ENCODE peak calls at places on chromosomes 3 and 15, in four cellular contexts. One of them, this sample, is unnamed.
A peak's percentile ranks its signal among the peaks of the same experiment; 100 is the strongest.

GRCh38 chr3:46208167-46208704 is at the start of gene CCR1:
- DNase-seq in psoas muscle: peak; percentile 62
- DNase-seq in OCI-LY7: peak; percentile 32
- DNase-seq in DND-41: peak; percentile 54
- DNase-seq in this sample: no peak

GRCh38 chr3:64639022-64639421 is 48.8 kb downstream of the ADAMTS9 start:
- DNase-seq in psoas muscle: no peak
- DNase-seq in OCI-LY7: no peak
- DNase-seq in DND-41: no peak
- DNase-seq in this sample: no peak

GRCh38 chr3:141105828-141106628 is 54.9 kb downstream of the SPSB4 start:
- DNase-seq in psoas muscle: peak; percentile 28
- DNase-seq in OCI-LY7: peak; percentile 81
- DNase-seq in DND-41: peak; percentile 73
- DNase-seq in this sample: peak; percentile 80

GRCh38 chr3:58308728-58309127 is 2.4 kb downstream of the HTD2 start:
- DNase-seq in psoas muscle: no peak
- DNase-seq in OCI-LY7: no peak
- DNase-seq in DND-41: no peak
- DNase-seq in this sample: no peak

GRCh38 chr15:39444729-39445470 is 136.0 kb upstream of the THBS1 start:
- DNase-seq in psoas muscle: peak; percentile 61
- DNase-seq in OCI-LY7: no peak
- DNase-seq in DND-41: no peak
- DNase-seq in this sample: no peak

GRCh38 chr3:18660059-18660458 is 234.9 kb upstream of the SATB1 start:
- DNase-seq in psoas muscle: no peak
- DNase-seq in OCI-LY7: no peak
- DNase-seq in DND-41: no peak
- DNase-seq in this sample: no peak

GRCh38 chr15:66039117-66039860 is 170.0 kb downstream of the RAB11A start:
- DNase-seq in psoas muscle: no peak
- DNase-seq in OCI-LY7: no peak
- DNase-seq in DND-41: no peak
- DNase-seq in this sample: no peak

GRCh38 chr15:80251505-80252280 is at the start of gene CTXND1:
- DNase-seq in psoas muscle: no peak
- DNase-seq in OCI-LY7: no peak
- DNase-seq in DND-41: no peak
- DNase-seq in this sample: no peak

GRCh38 chr3:48435774-48436476 is 4.0 kb downstream of the CCDC51 start:
- DNase-seq in psoas muscle: peak; percentile 89
- DNase-seq in OCI-LY7: peak; percentile 88
- DNase-seq in DND-41: peak; percentile 88
- DNase-seq in this sample: peak; percentile 83

GRCh38 chr3:111582114-111582461 is 13.1 kb downstream of the ZBED2 start:
- DNase-seq in psoas muscle: no peak
- DNase-seq in OCI-LY7: no peak
- DNase-seq in DND-41: no peak
- DNase-seq in this sample: no peak

GRCh38 chr3:64972793-64973192 is 285.0 kb upstream of the ADAMTS9 start:
- DNase-seq in psoas muscle: no peak
- DNase-seq in OCI-LY7: no peak
- DNase-seq in DND-41: no peak
- DNase-seq in this sample: no peak

GRCh38 chr3:143731776-143732175 is 116.5 kb downstream of the SLC9A9 start:
- DNase-seq in psoas muscle: no peak
- DNase-seq in OCI-LY7: no peak
- DNase-seq in DND-41: no peak
- DNase-seq in this sample: no peak

GRCh38 chr15:88648357-88649214 is 9.8 kb downstream of the ISG20 start:
- DNase-seq in psoas muscle: no peak
- DNase-seq in OCI-LY7: no peak
- DNase-seq in DND-41: no peak
- DNase-seq in this sample: peak; percentile 79

GRCh38 chr15:74656935-74657535 is 38.8 kb downstream of the EDC3 start:
- DNase-seq in psoas muscle: no peak
- DNase-seq in OCI-LY7: no peak
- DNase-seq in DND-41: no peak
- DNase-seq in this sample: no peak

GRCh38 chr15:84992157-84992940 is 10.7 kb downstream of the PDE8A start:
- DNase-seq in psoas muscle: no peak
- DNase-seq in OCI-LY7: no peak
- DNase-seq in DND-41: no peak
- DNase-seq in this sample: peak; percentile 25

DNA sequence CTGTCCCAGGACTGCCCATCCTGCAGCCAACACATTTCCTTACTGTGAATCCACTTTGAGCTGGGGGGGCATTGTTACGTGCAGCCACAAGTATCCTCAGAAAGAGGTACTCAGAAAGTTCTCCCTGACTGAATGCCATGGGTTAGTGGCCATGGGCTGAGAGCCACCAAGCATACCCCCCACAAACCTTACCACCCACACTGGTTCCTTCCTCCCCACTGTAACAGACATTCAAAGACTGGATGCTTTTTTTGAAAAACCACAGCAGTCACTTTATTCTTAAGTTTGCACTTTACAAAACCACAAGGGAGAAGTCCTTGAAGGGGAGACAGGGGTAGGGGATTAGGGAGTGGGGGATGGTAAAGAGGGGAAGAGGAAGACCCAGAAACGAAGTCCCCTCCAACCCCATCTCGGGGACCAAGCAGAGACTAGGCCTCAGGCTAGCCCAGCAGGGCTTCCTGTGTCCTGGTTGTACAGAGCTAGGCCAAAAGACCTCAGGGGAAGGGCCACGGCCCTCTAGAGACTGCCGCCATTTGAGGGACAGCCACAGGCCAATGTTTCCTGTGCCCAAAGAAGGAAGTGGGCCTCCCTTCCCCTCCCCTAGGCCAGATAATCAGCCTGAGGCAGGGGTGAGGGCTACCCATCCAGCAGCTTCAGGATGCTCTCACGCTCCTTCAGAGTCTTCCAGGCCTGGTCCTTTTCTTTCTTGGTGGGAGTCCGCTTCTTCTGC is 10.1 kb upstream of the CAMK1 start:
- DNase-seq in psoas muscle: no peak
- DNase-seq in OCI-LY7: peak; percentile 81
- DNase-seq in DND-41: peak; percentile 73
- DNase-seq in this sample: no peak
- H3K4me3 ChIP-seq in psoas muscle: no peak overlapping the region
- H3K4me3 ChIP-seq in OCI-LY7: peak overlapping the region; percentile 33
- H3K4me3 ChIP-seq in DND-41: no peak overlapping the region
- H3K4me3 ChIP-seq in this sample: peak overlapping the region; percentile 15

GRCh38 chr3:177448987-177449975 is 252.0 kb upstream of the TBL1XR1 start:
- DNase-seq in psoas muscle: no peak
- DNase-seq in OCI-LY7: no peak
- DNase-seq in DND-41: no peak
- DNase-seq in this sample: no peak
- H3K4me3 ChIP-seq in psoas muscle: no peak overlapping the region
- H3K4me3 ChIP-seq in OCI-LY7: no peak overlapping the region
- H3K4me3 ChIP-seq in DND-41: no peak overlapping the region
- H3K4me3 ChIP-seq in this sample: peak overlapping the region; percentile 51

DNA sequence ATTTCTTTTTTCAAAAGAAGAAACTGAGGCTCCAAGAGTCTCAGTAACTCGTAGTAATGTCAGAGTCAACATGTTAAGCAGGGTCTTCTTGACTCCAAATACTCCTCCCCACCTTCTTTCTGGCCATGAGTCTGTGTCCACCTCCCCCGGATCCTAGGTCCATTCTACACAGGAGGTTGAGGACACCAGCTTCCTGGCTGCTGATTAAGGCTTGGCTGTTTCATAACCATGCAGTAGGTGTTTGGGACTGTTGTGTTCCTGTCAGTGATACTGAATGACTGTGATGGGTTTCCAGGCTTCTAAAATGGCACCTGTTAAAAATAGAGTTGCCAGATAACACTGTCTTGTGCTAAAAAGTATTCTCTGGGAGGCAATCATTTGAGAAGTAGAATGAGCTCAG is 130.8 kb upstream of the IL12A start:
- DNase-seq in psoas muscle: no peak
- DNase-seq in OCI-LY7: no peak
- DNase-seq in DND-41: no peak
- DNase-seq in this sample: no peak
- H3K4me3 ChIP-seq in psoas muscle: peak overlapping the region; percentile 73
- H3K4me3 ChIP-seq in OCI-LY7: no peak overlapping the region
- H3K4me3 ChIP-seq in DND-41: no peak overlapping the region
- H3K4me3 ChIP-seq in this sample: no peak overlapping the region

GRCh38 chr3:112974178-112974517 is 755 bp downstream of the CD200R1 start:
- DNase-seq in psoas muscle: no peak
- DNase-seq in OCI-LY7: no peak
- DNase-seq in DND-41: no peak
- DNase-seq in this sample: no peak
- H3K4me3 ChIP-seq in psoas muscle: peak overlapping the region; percentile 39
- H3K4me3 ChIP-seq in OCI-LY7: no peak overlapping the region
- H3K4me3 ChIP-seq in DND-41: no peak overlapping the region
- H3K4me3 ChIP-seq in this sample: peak overlapping the region; percentile 89

DNA sequence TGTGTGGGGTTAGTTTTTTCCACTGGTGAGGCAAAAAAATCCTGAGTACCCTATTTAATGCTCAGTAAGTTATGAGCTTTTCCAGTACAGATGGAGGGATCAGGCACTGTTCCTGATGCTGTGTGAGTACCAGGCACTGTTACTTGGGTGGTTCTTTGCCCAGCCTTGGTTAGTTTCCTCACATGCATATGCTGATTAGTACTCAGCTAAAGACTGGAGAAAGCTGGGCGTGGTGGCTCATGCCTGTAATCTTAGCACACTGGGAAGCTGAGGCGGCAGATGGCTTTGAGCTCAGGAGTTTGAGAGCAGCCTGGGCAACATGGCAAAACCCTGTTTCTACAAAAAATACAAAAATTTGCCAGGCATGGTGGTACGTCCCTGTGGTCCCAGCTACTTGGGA is 210.3 kb upstream of the SGO1 start:
- DNase-seq in psoas muscle: no peak
- DNase-seq in OCI-LY7: no peak
- DNase-seq in DND-41: no peak
- DNase-seq in this sample: no peak
- H3K4me3 ChIP-seq in psoas muscle: no peak overlapping the region
- H3K4me3 ChIP-seq in OCI-LY7: no peak overlapping the region
- H3K4me3 ChIP-seq in DND-41: no peak overlapping the region
- H3K4me3 ChIP-seq in this sample: no peak overlapping the region

DNA sequence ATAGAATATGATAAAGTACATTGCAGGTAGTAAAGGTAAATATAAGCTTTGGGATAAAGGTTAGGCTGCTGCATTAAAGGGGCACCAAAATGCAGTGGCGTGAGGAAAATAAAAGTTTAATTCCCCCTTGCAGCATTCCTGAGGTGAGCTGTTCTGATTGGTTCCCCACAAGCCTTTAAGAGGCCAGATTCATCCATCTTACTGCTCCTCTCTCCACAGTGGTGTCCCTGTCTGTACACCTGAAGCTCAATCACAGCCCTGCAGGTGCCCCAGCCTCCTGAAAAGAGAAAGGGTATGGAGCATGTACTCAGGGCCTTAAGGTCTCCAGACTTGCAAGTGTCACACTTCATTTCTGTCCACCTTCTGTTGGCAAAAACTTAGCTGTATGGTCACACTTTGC is 12.6 kb downstream of the LACTB start:
- DNase-seq in psoas muscle: no peak
- DNase-seq in OCI-LY7: no peak
- DNase-seq in DND-41: no peak
- DNase-seq in this sample: no peak
- H3K4me3 ChIP-seq in psoas muscle: no peak overlapping the region
- H3K4me3 ChIP-seq in OCI-LY7: no peak overlapping the region
- H3K4me3 ChIP-seq in DND-41: no peak overlapping the region
- H3K4me3 ChIP-seq in this sample: no peak overlapping the region

GRCh38 chr3:108099203-108099602 is 8.4 kb upstream of the CD47 start:
- DNase-seq in psoas muscle: no peak
- DNase-seq in OCI-LY7: no peak
- DNase-seq in DND-41: no peak
- DNase-seq in this sample: no peak
- H3K4me3 ChIP-seq in psoas muscle: no peak overlapping the region
- H3K4me3 ChIP-seq in OCI-LY7: no peak overlapping the region
- H3K4me3 ChIP-seq in DND-41: no peak overlapping the region
- H3K4me3 ChIP-seq in this sample: no peak overlapping the region